ENCODE peak calls at places on chromosomes 12 and 14, in four cellular contexts. U is GM12878, P is HepG2, I is SK-N-SH. B is an unnamed sample.

GRCh38 chr12:126681676-126682075 is 1585.3 kb upstream of the TMEM132C start:
- DNase-seq in P (no peak), I (no peak), U (no peak), B (no peak)

GRCh38 chr12:94027561-94027960 is 120.8 kb upstream of the PLXNC1 start:
- DNase-seq in P (no peak), U (no peak), I (no peak), B (no peak)

GRCh38 chr12:83818888-83819287 is 1093.7 kb downstream of the SLC6A15 start:
- DNase-seq in I (no peak), P (no peak), U (no peak), B (no peak)

GRCh38 chr14:106586098-106586704 is 1059.8 kb downstream of the TMEM121 start:
- DNase-seq in P (peak), U (no peak), I (peak), B (peak)

GRCh38 chr12:56630180-56630632 is at the start of gene BAZ2A:
- DNase-seq in P (peak), U (no peak), I (peak), B (peak)

GRCh38 chr14:33509927-33510535 is 440.8 kb downstream of the EGLN3 start:
- DNase-seq in I (no peak), P (no peak), U (no peak), B (no peak)

GRCh38 chr14:93917141-93917540 is 10.0 kb upstream of the FAM181A start:
- DNase-seq in P (no peak), U (no peak), I (no peak), B (no peak)

GRCh38 chr14:55607386-55607785 is 27.4 kb downstream of the KTN1 start:
- DNase-seq in I (no peak), U (no peak), P (no peak), B (no peak)

GRCh38 chr14:61526405-61527312 is 168.7 kb upstream of the HIF1A start:
- DNase-seq in P (peak), I (no peak), U (no peak), B (no peak)

GRCh38 chr12:54051916-54052744 is 1.5 kb upstream of the HOXC4 start:
- DNase-seq in P (no peak), I (peak), U (no peak), B (no peak)

GRCh38 chr12:19764408-19764807 is 325.1 kb downstream of the AEBP2 start:
- DNase-seq in I (no peak), P (no peak), U (no peak), B (no peak)

GRCh38 chr14:90429764-90430163 is 32.9 kb downstream of the CALM1 start:
- DNase-seq in I (no peak), P (no peak), U (no peak), B (no peak)

GRCh38 chr12:106436183-106436582 is 78.6 kb downstream of the POLR3B start:
- DNase-seq in P (no peak), I (no peak), U (no peak), B (peak)

GRCh38 chr12:56299308-56299852 is 750 bp downstream of the CS start:
- DNase-seq in P (no peak), I (no peak), U (no peak), B (peak)

GRCh38 chr12:8609061-8609570 is 3.5 kb downstream of the AICDA start:
- DNase-seq in I (peak), U (no peak), P (peak), B (no peak)
- TF ChIP-seq GABPA in I (no peak), U (no peak), P (no peak), B (no peak)

GRCh38 chr12:6273209-6273928 is 37.1 kb upstream of the PLEKHG6 start:
- DNase-seq in U (no peak), P (no peak), I (no peak), B (no peak)
- TF ChIP-seq GABPA in U (no peak), P (no peak), I (no peak), B (no peak)

GRCh38 chr12:14693116-14693515 is 3.3 kb downstream of the GUCY2C start:
- DNase-seq in I (no peak), U (no peak), P (no peak), B (no peak)

GRCh38 chr12:14689144-14689543 is 7.3 kb downstream of the GUCY2C start:
- DNase-seq in P (no peak), U (no peak), I (no peak), B (no peak)

GRCh38 chr12:14689996-14690395 is 6.4 kb downstream of the GUCY2C start:
- DNase-seq in P (no peak), I (no peak), U (no peak), B (no peak)

GRCh38 chr12:14694145-14694544 is 2.3 kb downstream of the GUCY2C start:
- DNase-seq in I (no peak), P (no peak), U (no peak), B (no peak)

DNA sequence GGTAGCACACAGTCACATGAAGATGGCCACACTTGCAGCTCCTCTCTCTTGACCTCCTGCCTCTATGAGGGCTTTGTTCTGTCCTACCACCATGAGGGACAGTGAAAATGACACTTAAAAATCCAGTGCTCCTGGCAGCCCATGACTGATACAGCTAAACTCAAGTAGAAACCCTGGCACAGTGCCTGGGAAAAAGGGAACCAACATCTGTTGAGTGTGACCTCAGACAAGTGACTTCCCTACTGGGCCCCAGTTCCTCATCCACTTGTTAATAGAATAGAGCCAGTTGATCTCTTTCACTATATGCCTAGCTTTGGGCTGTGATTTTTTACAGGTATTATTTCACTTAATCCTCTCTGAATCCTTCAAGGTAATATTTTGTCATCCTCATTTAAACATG is 4.8 kb downstream of the GUCY2C start:
- DNase-seq in P (no peak), I (no peak), U (no peak), B (peak)
- TF ChIP-seq GABPA in P (no peak), I (no peak), U (no peak), B (no peak)

GRCh38 chr12:113329022-113329790 is 5.7 kb downstream of the SLC8B1 start:
- DNase-seq in P (no peak), I (no peak), U (no peak), B (no peak)
- TF ChIP-seq GABPA in P (no peak), I (no peak), U (no peak), B (no peak)

DNA sequence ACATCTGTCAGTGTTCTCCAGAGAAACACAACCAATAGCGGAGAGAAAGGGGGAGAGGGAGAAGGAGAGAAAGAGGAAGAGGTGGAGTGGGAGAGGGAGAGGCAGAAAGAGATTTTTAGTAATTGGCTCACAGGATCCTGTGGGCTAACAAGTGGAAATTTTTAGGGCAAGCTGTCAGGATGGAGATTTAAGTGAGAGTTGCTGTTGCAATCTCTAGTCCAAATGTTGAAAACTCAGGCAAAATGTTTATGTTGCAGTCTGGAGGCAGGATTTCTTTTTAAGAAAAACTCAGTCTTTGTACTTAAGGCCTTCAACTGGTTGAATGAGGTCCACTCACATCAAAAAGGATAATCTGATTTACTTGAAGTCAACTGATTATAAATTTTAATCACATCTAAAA is 12.5 kb upstream of the GLIPR1L2 start:
- DNase-seq in P (no peak), I (no peak), U (no peak), B (no peak)
- TF ChIP-seq GABPA in P (no peak), I (no peak), U (no peak), B (no peak)

GRCh38 chr14:101529079-101529478 is 32.2 kb upstream of the DIO3 start:
- DNase-seq in U (no peak), P (no peak), I (no peak), B (no peak)

GRCh38 chr14:101527987-101528386 is 33.3 kb upstream of the DIO3 start:
- DNase-seq in P (no peak), U (no peak), I (no peak), B (no peak)

GRCh38 chr14:101521306-101521935 is 39.9 kb upstream of the DIO3 start:
- DNase-seq in P (no peak), U (no peak), I (no peak), B (no peak)

GRCh38 chr14:101521978-101522377 is 39.3 kb upstream of the DIO3 start:
- DNase-seq in I (no peak), U (no peak), P (no peak), B (no peak)

GRCh38 chr14:101525646-101526527 is 35.4 kb upstream of the DIO3 start:
- DNase-seq in I (peak), U (no peak), P (no peak), B (no peak)
- TF ChIP-seq GABPA in I (no peak), U (no peak), P (no peak), B (no peak)